ENCODE peak calls at places on chromosomes 5 and 9, in eight cellular contexts. D, F, Y, I, E, J, X and M are unnamed samples.

GRCh38 chr9:129280236-129281231 is 102.5 kb upstream of the IER5L start:
- DNase-seq in X (peak; percentile 18), D (no peak), F (no peak), I (no peak), J (no peak), Y (no peak), E (no peak), M (no peak)

GRCh38 chr9:96159596-96159995 is 142.4 kb downstream of the HSD17B3 start:
- DNase-seq in E (no peak), X (no peak), I (no peak), Y (no peak), F (no peak), J (no peak), D (no peak), M (no peak)

GRCh38 chr5:52392321-52392720 is 395.4 kb upstream of the ITGA1 start:
- DNase-seq in X (no peak), E (no peak), Y (no peak), J (no peak), D (no peak), F (no peak), I (no peak), M (no peak)

GRCh38 chr9:87336914-87337333 is 160.7 kb upstream of the DAPK1 start:
- DNase-seq in F (peak; percentile 60), X (no peak), I (peak; percentile 10), Y (no peak), J (peak; percentile 45), E (peak; percentile 86), D (no peak), M (no peak)

GRCh38 chr5:1325870-1326546 is 18.9 kb downstream of the CLPTM1L start:
- DNase-seq in F (no peak), I (no peak), Y (no peak), E (peak; percentile 44), D (no peak), X (no peak), J (no peak), M (no peak)

GRCh38 chr5:178381921-178382688 is 149.5 kb upstream of the PHYKPL start:
- DNase-seq in Y (no peak), X (no peak), J (no peak), F (no peak), E (no peak), I (no peak), D (no peak), M (no peak)

GRCh38 chr5:93746406-93747056 is 5.1 kb upstream of the POU5F2 start:
- DNase-seq in D (no peak), E (peak; percentile 55), Y (no peak), X (no peak), I (no peak), J (no peak), F (no peak), M (no peak)

GRCh38 chr9:122807271-122807900 is 7.5 kb downstream of the OR1K1 start:
- DNase-seq in E (peak; percentile 10), X (peak; percentile 76), I (no peak), J (no peak), D (no peak), F (no peak), Y (no peak), M (no peak)

GRCh38 chr5:33212900-33213299 is 227.9 kb upstream of the TARS1 start:
- DNase-seq in D (no peak), E (no peak), J (no peak), X (no peak), F (no peak), Y (no peak), I (no peak), M (no peak)

GRCh38 chr9:137083418-137084004 is 3.3 kb upstream of the MAN1B1 start:
- DNase-seq in X (peak; percentile 55), D (no peak), Y (no peak), E (peak; percentile 98), J (no peak), F (peak; percentile 56), I (no peak), M (no peak)

GRCh38 chr5:68333649-68334549 is 118.3 kb downstream of the PIK3R1 start:
- DNase-seq in Y (no peak), I (no peak), J (no peak), E (peak; percentile 94), F (no peak), D (no peak), X (no peak), M (no peak)

GRCh38 chr9:109036744-109037680 is 23.7 kb upstream of the CTNNAL1 start:
- DNase-seq in J (no peak), F (no peak), X (no peak), Y (no peak), I (no peak), E (peak; percentile 10), D (no peak), M (no peak)

GRCh38 chr5:159017787-159018186 is 81.9 kb downstream of the EBF1 start:
- DNase-seq in E (peak; percentile 81), Y (no peak), J (peak; percentile 67), F (no peak), X (no peak), I (no peak), D (no peak), M (no peak)

GRCh38 chr5:1510631-1511030 is 13.1 kb downstream of the LPCAT1 start:
- DNase-seq in D (no peak), I (no peak), Y (no peak), E (no peak), J (no peak), F (no peak), X (no peak), M (peak; percentile 0)

GRCh38 chr9:111074395-111074794 is 36.1 kb upstream of the LPAR1 start:
- DNase-seq in F (no peak), X (no peak), I (no peak), E (no peak), Y (no peak), J (peak; percentile 11), D (no peak), M (no peak)

GRCh38 chr5:125597338-125597737 is 825.9 kb upstream of the GRAMD2B start:
- DNase-seq in Y (no peak), D (no peak), E (peak; percentile 89), X (no peak), J (no peak), I (no peak), F (no peak), M (no peak)

GRCh38 chr9:113963914-113964739 is 88.0 kb downstream of the ZNF618 start:
- DNase-seq in Y (no peak), I (no peak), F (no peak), J (no peak), X (no peak), E (no peak), D (no peak), M (no peak)

GRCh38 chr9:93587651-93588347 is 11.4 kb downstream of the PHF2 start:
- DNase-seq in J (no peak), E (no peak), X (peak; percentile 16), I (no peak), F (no peak), Y (no peak), D (no peak), M (no peak)

GRCh38 chr5:32710335-32710858 is 724 bp upstream of the NPR3 start:
- DNase-seq in D (no peak), X (peak; percentile 39), I (no peak), Y (peak; percentile 12), E (no peak), J (no peak), F (no peak), M (no peak)

GRCh38 chr5:117504245-117504644 is 929.6 kb upstream of the SEMA6A start:
- DNase-seq in F (no peak), D (no peak), E (peak; percentile 33), J (no peak), Y (no peak), X (no peak), I (no peak), M (no peak)

GRCh38 chr9:35618854-35619799 is 914 bp upstream of the CD72 start:
- DNase-seq in E (no peak), I (no peak), X (peak; percentile 69), D (no peak), J (no peak), Y (no peak), F (peak; percentile 40), M (peak; percentile 18)

GRCh38 chr5:112848116-112848811 is 12.8 kb upstream of the SRP19 start:
- DNase-seq in J (peak; percentile 69), E (peak; percentile 84), F (no peak), D (no peak), X (no peak), Y (no peak), I (no peak), M (no peak)

GRCh38 chr5:151222054-151222768 is 1.7 kb downstream of the CCDC69 start:
- DNase-seq in Y (no peak), X (no peak), D (no peak), J (no peak), E (no peak), F (no peak), I (no peak), M (no peak)

GRCh38 chr5:120304653-120305052 is 159.4 kb upstream of the PRR16 start:
- DNase-seq in J (no peak), E (peak; percentile 85), F (no peak), I (no peak), X (no peak), Y (no peak), D (no peak), M (no peak)

GRCh38 chr9:137275937-137276756 is 1.4 kb upstream of the TOR4A start:
- DNase-seq in D (no peak), E (no peak), F (no peak), X (no peak), J (no peak), Y (no peak), I (no peak), M (no peak)

GRCh38 chr5:142674438-142675210 is 11.3 kb downstream of the FGF1 start:
- DNase-seq in F (no peak), J (no peak), Y (no peak), D (no peak), E (peak; percentile 92), I (no peak), X (no peak), M (no peak)

GRCh38 chr5:51034501-51034900 is 348.7 kb upstream of the ISL1 start:
- DNase-seq in Y (no peak), X (no peak), J (no peak), D (no peak), F (no peak), I (no peak), E (no peak), M (no peak)

GRCh38 chr9:105281926-105282325 is 37.5 kb downstream of the SLC44A1 start:
- DNase-seq in J (no peak), Y (no peak), E (peak; percentile 57), X (no peak), F (no peak), D (no peak), I (no peak), M (no peak)

GRCh38 chr5:178677429-178677828 is 50.6 kb upstream of the CLK4 start:
- DNase-seq in Y (no peak), E (no peak), X (no peak), J (peak; percentile 1), D (no peak), I (no peak), F (no peak), M (no peak)

GRCh38 chr5:131959136-131959535 is 13.7 kb upstream of the MEIKIN start:
- DNase-seq in F (no peak), E (no peak), D (no peak), J (no peak), Y (no peak), I (no peak), X (no peak), M (no peak)

GRCh38 chr9:90921969-90922368 is 120.3 kb downstream of the SYK start:
- DNase-seq in F (no peak), I (no peak), Y (no peak), X (no peak), D (no peak), E (no peak), J (no peak), M (no peak)

GRCh38 chr5:33891731-33892418 is at the start of gene ADAMTS12:
- DNase-seq in J (no peak), X (no peak), I (no peak), E (peak; percentile 90), Y (peak; percentile 45), F (no peak), D (no peak), M (no peak)